ENCODE peak calls at places on chromosomes 3 and 15, in seven cellular contexts. W, B, E, A, F, D and G are unnamed samples.

GRCh38 chr15:48823237-48823636 is 12.4 kb upstream of the CEP152 start:
- DNase-seq in W (peak), B (no peak), E (peak), A (no peak), F (no peak), D (no peak), G (no peak)

GRCh38 chr3:189688296-189688695 is 57.1 kb downstream of the TP63 start:
- DNase-seq in W (no peak), B (no peak), E (no peak), A (no peak), F (no peak), D (no peak), G (no peak)

GRCh38 chr3:48852151-48852550 is 4.5 kb upstream of the PRKAR2A start:
- DNase-seq in W (no peak), B (no peak), E (no peak), A (no peak), F (no peak), D (no peak), G (no peak)

GRCh38 chr15:95281470-95281869 is 1049.0 kb upstream of the NR2F2 start:
- DNase-seq in W (no peak), B (no peak), E (no peak), A (no peak), F (no peak), D (no peak), G (no peak)

GRCh38 chr15:100229181-100230163 is 112.3 kb downstream of the ADAMTS17 start:
- DNase-seq in W (no peak), B (no peak), E (no peak), A (no peak), F (no peak), D (no peak), G (no peak)

GRCh38 chr3:133945696-133946095 is 50.0 kb upstream of the RAB6B start:
- DNase-seq in W (no peak), B (peak), E (no peak), A (no peak), F (no peak), D (no peak), G (no peak)

GRCh38 chr3:151327571-151328198 is 1.7 kb downstream of the P2RY13 start:
- DNase-seq in W (peak), B (no peak), E (peak), A (peak), F (no peak), D (no peak), G (no peak)

GRCh38 chr3:29906906-29907305 is 626.0 kb downstream of the RBMS3 start:
- DNase-seq in W (no peak), B (no peak), E (peak), A (no peak), F (no peak), D (no peak), G (no peak)

GRCh38 chr15:33988384-33988783 is 20.1 kb downstream of the CHRM5 start:
- DNase-seq in W (peak), B (no peak), E (no peak), A (no peak), F (no peak), D (no peak), G (no peak)

GRCh38 chr3:77038928-77039605 is 832 bp upstream of the ROBO2 start:
- DNase-seq in W (peak), B (no peak), E (peak), A (peak), F (no peak), D (no peak), G (no peak)

GRCh38 chr15:38129531-38130199 is 123.0 kb upstream of the SPRED1 start:
- DNase-seq in W (peak), B (peak), E (peak), A (peak), F (no peak), D (peak), G (no peak)

GRCh38 chr3:194930439-194931204 is 244.9 kb downstream of the FAM43A start:
- DNase-seq in W (peak), B (no peak), E (peak), A (peak), F (no peak), D (no peak), G (peak)

GRCh38 chr15:22870865-22871264 is 32.4 kb downstream of the NIPA2 start:
- DNase-seq in W (no peak), B (no peak), E (no peak), A (no peak), F (no peak), D (no peak), G (no peak)

GRCh38 chr3:158685151-158685550 is 12.7 kb upstream of the LXN start:
- DNase-seq in W (no peak), B (no peak), E (no peak), A (no peak), F (no peak), D (no peak), G (no peak)

GRCh38 chr15:66108483-66109270 is 144.9 kb downstream of the MEGF11 start:
- DNase-seq in W (no peak), B (no peak), E (no peak), A (no peak), F (no peak), D (no peak), G (no peak)

GRCh38 chr3:155252535-155252934 is 40.9 kb downstream of the STRIT1 start:
- DNase-seq in W (peak), B (no peak), E (peak), A (peak), F (no peak), D (no peak), G (no peak)

GRCh38 chr3:126158016-126158911 is 22.1 kb downstream of the ALDH1L1 start:
- DNase-seq in W (no peak), B (no peak), E (no peak), A (no peak), F (no peak), D (no peak), G (peak)

GRCh38 chr15:99447497-99448371 is 118.0 kb upstream of the MEF2A start:
- DNase-seq in W (peak), B (no peak), E (no peak), A (no peak), F (no peak), D (peak), G (peak)

GRCh38 chr3:48560648-48561018 is 2.9 kb downstream of the UCN2 start:
- DNase-seq in W (no peak), B (no peak), E (no peak), A (no peak), F (no peak), D (no peak), G (no peak)

GRCh38 chr15:51377038-51377761 is 35.7 kb downstream of the GLDN start:
- DNase-seq in W (peak), B (no peak), E (peak), A (peak), F (no peak), D (no peak), G (no peak)

GRCh38 chr15:67066041-67067021 is 929 bp downstream of the SMAD3 start:
- DNase-seq in W (no peak), B (peak), E (no peak), A (no peak), F (no peak), D (no peak), G (no peak)

GRCh38 chr3:178709047-178709446 is 172.8 kb downstream of the KCNMB2 start:
- DNase-seq in W (no peak), B (no peak), E (no peak), A (peak), F (no peak), D (no peak), G (no peak)

GRCh38 chr15:78077053-78077859 is at the start of gene TBC1D2B:
- DNase-seq in W (peak), B (peak), E (peak), A (peak), F (peak), D (peak), G (no peak)

GRCh38 chr3:38545396-38545949 is 49.3 kb downstream of the EXOG start:
- DNase-seq in W (no peak), B (no peak), E (no peak), A (no peak), F (no peak), D (no peak), G (peak)

GRCh38 chr3:13229291-13229949 is 156.2 kb upstream of the IQSEC1 start:
- DNase-seq in W (peak), B (no peak), E (no peak), A (peak), F (no peak), D (no peak), G (no peak)

GRCh38 chr3:11764931-11765363 is 81.7 kb downstream of the TAMM41 start:
- DNase-seq in W (peak), B (no peak), E (peak), A (peak), F (no peak), D (no peak), G (no peak)

GRCh38 chr15:27601239-27601942 is 497.7 kb downstream of the OCA2 start:
- DNase-seq in W (peak), B (no peak), E (peak), A (peak), F (no peak), D (no peak), G (no peak)

GRCh38 chr15:81302605-81303204 is 21.2 kb downstream of the STARD5 start:
- DNase-seq in W (no peak), B (peak), E (no peak), A (no peak), F (no peak), D (no peak), G (no peak)

GRCh38 chr3:167876603-167877325 is 141.2 kb downstream of the SERPINI1 start:
- DNase-seq in W (peak), B (no peak), E (peak), A (peak), F (no peak), D (no peak), G (no peak)

GRCh38 chr15:32034106-32034505 is 3.8 kb downstream of the CHRNA7 start:
- DNase-seq in W (no peak), B (no peak), E (no peak), A (no peak), F (no peak), D (no peak), G (no peak)

GRCh38 chr3:142269777-142270176 is 44.4 kb upstream of the GK5 start:
- DNase-seq in W (no peak), B (no peak), E (no peak), A (no peak), F (no peak), D (no peak), G (no peak)

GRCh38 chr3:39812537-39812936 is 3.1 kb downstream of the MYRIP start:
- DNase-seq in W (no peak), B (no peak), E (no peak), A (peak), F (no peak), D (peak), G (no peak)

GRCh38 chr15:57031605-57032004 is 113.2 kb downstream of the TCF12 start:
- DNase-seq in W (peak), B (no peak), E (peak), A (no peak), F (no peak), D (no peak), G (no peak)

GRCh38 chr3:22236490-22237271 is 485.7 kb upstream of the ZNF385D start:
- DNase-seq in W (peak), B (no peak), E (no peak), A (peak), F (no peak), D (no peak), G (no peak)

GRCh38 chr3:127036209-127037020 is 53.5 kb downstream of the PLXNA1 start:
- DNase-seq in W (no peak), B (no peak), E (no peak), A (peak), F (no peak), D (peak), G (no peak)

GRCh38 chr3:58529516-58530353 is 7.3 kb downstream of the ACOX2 start:
- DNase-seq in W (peak), B (no peak), E (peak), A (no peak), F (no peak), D (no peak), G (peak)
- TF ChIP-seq CTCF in W (peak), B (no peak), E (peak), A (peak), F (no peak), D (no peak), G (peak)

DNA sequence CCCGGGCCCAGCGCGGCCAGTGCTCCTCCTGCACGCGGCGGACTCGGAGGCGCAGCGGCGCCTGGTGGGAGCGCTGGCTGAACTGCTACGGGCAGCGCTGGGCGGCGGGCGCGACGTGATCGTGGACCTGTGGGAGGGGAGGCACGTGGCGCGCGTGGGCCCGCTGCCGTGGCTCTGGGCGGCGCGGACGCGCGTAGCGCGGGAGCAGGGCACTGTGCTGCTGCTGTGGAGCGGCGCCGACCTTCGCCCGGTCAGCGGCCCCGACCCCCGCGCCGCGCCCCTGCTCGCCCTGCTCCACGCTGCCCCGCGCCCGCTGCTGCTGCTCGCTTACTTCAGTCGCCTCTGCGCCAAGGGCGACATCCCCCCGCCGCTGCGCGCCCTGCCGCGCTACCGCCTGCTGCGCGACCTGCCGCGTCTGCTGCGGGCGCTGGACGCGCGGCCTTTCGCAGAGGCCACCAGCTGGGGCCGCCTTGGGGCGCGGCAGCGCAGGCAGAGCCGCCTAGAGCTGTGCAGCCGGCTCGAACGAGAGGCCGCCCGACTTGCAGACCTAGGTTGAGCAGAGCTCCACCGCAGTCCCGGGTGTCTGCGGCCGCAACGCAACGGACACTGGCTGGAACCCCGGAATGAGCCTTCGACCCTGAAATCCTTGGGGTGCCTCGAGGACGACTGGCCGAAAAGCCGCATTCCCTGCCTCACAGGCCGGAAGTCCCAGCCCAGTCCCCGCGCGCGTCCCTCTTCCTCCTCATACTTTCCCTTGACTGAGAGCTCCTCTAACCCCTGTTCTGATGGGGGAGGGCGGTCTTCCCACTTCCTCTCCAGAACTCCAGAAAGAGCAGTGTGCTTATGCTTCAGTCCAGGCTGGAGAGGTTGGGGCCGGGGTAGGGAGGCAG is 1.4 kb upstream of the IL17RC start:
- DNase-seq in W (peak), B (no peak), E (peak), A (peak), F (peak), D (peak), G (peak)
- TF ChIP-seq CTCF in W (peak), B (no peak), E (peak), A (peak), F (no peak), D (peak), G (peak)

GRCh38 chr3:44418549-44418948 is 58.9 kb downstream of the ZNF445 start:
- DNase-seq in W (no peak), B (no peak), E (no peak), A (no peak), F (no peak), D (no peak), G (peak)
- TF ChIP-seq CTCF in W (peak), B (no peak), E (peak), A (peak), F (peak), D (no peak), G (no peak)

GRCh38 chr15:69874321-69874720 is 223.4 kb downstream of the TLE3 start:
- DNase-seq in W (no peak), B (no peak), E (no peak), A (no peak), F (no peak), D (no peak), G (no peak)
- TF ChIP-seq CTCF in W (no peak), B (no peak), E (no peak), A (no peak), F (no peak), D (no peak), G (no peak)

GRCh38 chr15:43872416-43873020 is 45.7 kb downstream of the WDR76 start:
- DNase-seq in W (peak), B (no peak), E (peak), A (peak), F (no peak), D (no peak), G (no peak)
- TF ChIP-seq CTCF in W (peak), B (peak), E (peak), A (peak), F (peak), D (peak), G (peak)

GRCh38 chr3:72306800-72307341 is 521.9 kb upstream of the PROK2 start:
- DNase-seq in W (peak), B (no peak), E (peak), A (peak), F (peak), D (no peak), G (no peak)
- TF ChIP-seq CTCF in W (no peak), B (no peak), E (no peak), A (no peak), F (no peak), D (no peak), G (no peak)

GRCh38 chr3:150277444-150277843 is 130.7 kb upstream of the TSC22D2 start:
- DNase-seq in W (no peak), B (no peak), E (no peak), A (no peak), F (no peak), D (no peak), G (no peak)
- TF ChIP-seq CTCF in W (no peak), B (no peak), E (no peak), A (no peak), F (no peak), D (no peak), G (no peak)

GRCh38 chr3:117103645-117104044 is 394.1 kb downstream of the TUSC7 start:
- DNase-seq in W (no peak), B (no peak), E (peak), A (no peak), F (no peak), D (no peak), G (no peak)
- TF ChIP-seq CTCF in W (no peak), B (no peak), E (peak), A (peak), F (no peak), D (no peak), G (peak)